ENCODE peak calls at places on chromosomes 12 and 14, in seven cellular contexts. One of them, this sample, is unnamed.

GRCh38 chr12:29796823-29797263 is 13.1 kb upstream of the TMTC1 start:
- DNase-seq in IMR-90: peak; percentile 97
- DNase-seq in kidney: no peak
- DNase-seq in endothelial cell of umbilical vein: peak; percentile 87
- DNase-seq in NT2/D1: no peak
- DNase-seq in Karpas-422: no peak
- DNase-seq in fibroblast of lung: peak; percentile 97
- DNase-seq in this sample: peak; percentile 95

GRCh38 chr14:59265808-59266207 is 77.3 kb downstream of the DAAM1 start:
- DNase-seq in Karpas-422: no peak
- DNase-seq in fibroblast of lung: no peak
- DNase-seq in endothelial cell of umbilical vein: no peak
- DNase-seq in NT2/D1: no peak
- DNase-seq in IMR-90: no peak
- DNase-seq in kidney: no peak
- DNase-seq in this sample: no peak

GRCh38 chr14:29925106-29925722 is 2.4 kb downstream of the PRKD1 start:
- DNase-seq in endothelial cell of umbilical vein: no peak
- DNase-seq in kidney: no peak
- DNase-seq in IMR-90: peak; percentile 80
- DNase-seq in Karpas-422: no peak
- DNase-seq in NT2/D1: no peak
- DNase-seq in fibroblast of lung: peak; percentile 43
- DNase-seq in this sample: peak; percentile 64

GRCh38 chr12:69701821-69702220 is 2.7 kb upstream of the BEST3 start:
- DNase-seq in kidney: no peak
- DNase-seq in Karpas-422: no peak
- DNase-seq in fibroblast of lung: no peak
- DNase-seq in endothelial cell of umbilical vein: no peak
- DNase-seq in NT2/D1: no peak
- DNase-seq in IMR-90: no peak
- DNase-seq in this sample: no peak

GRCh38 chr14:96140964-96141363 is 63.7 kb upstream of the BDKRB2 start:
- DNase-seq in endothelial cell of umbilical vein: no peak
- DNase-seq in Karpas-422: no peak
- DNase-seq in NT2/D1: no peak
- DNase-seq in IMR-90: no peak
- DNase-seq in kidney: no peak
- DNase-seq in fibroblast of lung: no peak
- DNase-seq in this sample: no peak

GRCh38 chr14:34685819-34686428 is 28.5 kb downstream of the CFL2 start:
- DNase-seq in IMR-90: no peak
- DNase-seq in fibroblast of lung: no peak
- DNase-seq in NT2/D1: peak; percentile 57
- DNase-seq in endothelial cell of umbilical vein: peak; percentile 36
- DNase-seq in Karpas-422: no peak
- DNase-seq in kidney: no peak
- DNase-seq in this sample: no peak

GRCh38 chr12:1117970-1118563 is 127.0 kb downstream of the ERC1 start:
- DNase-seq in IMR-90: peak; percentile 79
- DNase-seq in Karpas-422: peak; percentile 92
- DNase-seq in NT2/D1: peak; percentile 92
- DNase-seq in kidney: no peak
- DNase-seq in endothelial cell of umbilical vein: peak; percentile 81
- DNase-seq in fibroblast of lung: peak; percentile 84
- DNase-seq in this sample: peak; percentile 85

GRCh38 chr12:96227365-96228106 is 33.4 kb downstream of the ELK3 start:
- DNase-seq in endothelial cell of umbilical vein: no peak
- DNase-seq in fibroblast of lung: no peak
- DNase-seq in Karpas-422: no peak
- DNase-seq in kidney: no peak
- DNase-seq in IMR-90: no peak
- DNase-seq in NT2/D1: no peak
- DNase-seq in this sample: no peak

GRCh38 chr14:79510659-79511058 is 700.6 kb downstream of the DIO2 start:
- DNase-seq in kidney: no peak
- DNase-seq in NT2/D1: no peak
- DNase-seq in endothelial cell of umbilical vein: no peak
- DNase-seq in IMR-90: peak; percentile 65
- DNase-seq in fibroblast of lung: peak; percentile 20
- DNase-seq in Karpas-422: no peak
- DNase-seq in this sample: peak; percentile 15

GRCh38 chr12:88571543-88571942 is 8.7 kb downstream of the KITLG start:
- DNase-seq in endothelial cell of umbilical vein: no peak
- DNase-seq in IMR-90: no peak
- DNase-seq in Karpas-422: no peak
- DNase-seq in kidney: no peak
- DNase-seq in NT2/D1: no peak
- DNase-seq in fibroblast of lung: no peak
- DNase-seq in this sample: peak; percentile 77

GRCh38 chr12:88570103-88570502 is 10.2 kb downstream of the KITLG start:
- DNase-seq in Karpas-422: no peak
- DNase-seq in endothelial cell of umbilical vein: peak; percentile 42
- DNase-seq in IMR-90: peak; percentile 86
- DNase-seq in fibroblast of lung: peak; percentile 68
- DNase-seq in kidney: no peak
- DNase-seq in NT2/D1: no peak
- DNase-seq in this sample: peak; percentile 43

GRCh38 chr12:88575361-88575959 is 4.8 kb downstream of the KITLG start:
- DNase-seq in endothelial cell of umbilical vein: no peak
- DNase-seq in kidney: no peak
- DNase-seq in NT2/D1: no peak
- DNase-seq in IMR-90: no peak
- DNase-seq in Karpas-422: no peak
- DNase-seq in fibroblast of lung: peak; percentile 47
- DNase-seq in this sample: no peak

GRCh38 chr12:88574278-88574677 is 6.0 kb downstream of the KITLG start:
- DNase-seq in endothelial cell of umbilical vein: no peak
- DNase-seq in kidney: no peak
- DNase-seq in NT2/D1: no peak
- DNase-seq in fibroblast of lung: no peak
- DNase-seq in Karpas-422: no peak
- DNase-seq in IMR-90: peak; percentile 45
- DNase-seq in this sample: no peak

DNA sequence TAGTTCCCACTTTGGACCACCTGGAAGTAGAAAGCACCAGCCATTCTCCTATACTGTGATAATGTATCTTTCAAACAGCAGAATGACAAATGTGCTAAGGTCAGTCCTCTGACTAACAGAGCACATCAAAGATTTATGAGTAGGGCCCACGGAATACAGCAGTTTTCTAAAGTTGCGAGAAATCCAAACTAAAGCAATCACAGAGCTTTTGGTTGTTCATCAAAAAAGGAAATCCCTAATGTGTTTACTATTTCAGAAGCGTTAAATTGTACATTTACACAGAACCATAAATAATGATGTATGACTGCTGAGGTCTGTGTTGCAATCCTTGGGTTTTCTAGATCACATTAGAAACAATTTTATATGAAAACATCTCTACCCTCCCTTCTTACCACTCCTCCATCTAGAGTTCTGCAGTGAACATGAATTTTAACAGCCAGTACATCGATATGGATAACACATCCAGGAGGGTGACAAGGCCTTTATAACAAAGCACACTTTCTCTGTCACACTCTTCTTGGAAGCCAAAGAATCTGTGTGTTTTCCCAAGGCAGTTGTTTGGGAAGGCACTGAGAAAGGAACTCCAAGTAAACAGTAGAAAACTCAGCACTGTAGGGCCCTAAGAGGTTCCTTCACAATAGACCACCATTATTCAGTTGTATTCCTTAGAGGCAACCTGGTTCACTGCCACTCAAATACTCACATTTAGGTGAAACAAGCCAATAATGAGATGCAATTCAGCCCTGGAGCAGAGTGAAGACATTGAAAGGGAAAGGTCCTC is 7.3 kb downstream of the KITLG start:
- DNase-seq in Karpas-422: no peak
- DNase-seq in endothelial cell of umbilical vein: peak; percentile 21
- DNase-seq in NT2/D1: no peak
- DNase-seq in kidney: no peak
- DNase-seq in fibroblast of lung: peak; percentile 56
- DNase-seq in IMR-90: no peak
- DNase-seq in this sample: peak; percentile 47
- H3K4me3 ChIP-seq in Karpas-422: no peak overlapping the region
- H3K4me3 ChIP-seq in endothelial cell of umbilical vein: no peak overlapping the region
- H3K4me3 ChIP-seq in NT2/D1: no peak overlapping the region
- H3K4me3 ChIP-seq in kidney: no peak overlapping the region
- H3K4me3 ChIP-seq in fibroblast of lung: no peak overlapping the region
- H3K4me3 ChIP-seq in IMR-90: no peak overlapping the region
- H3K4me3 ChIP-seq in this sample: peak overlapping the region; percentile 29

DNA sequence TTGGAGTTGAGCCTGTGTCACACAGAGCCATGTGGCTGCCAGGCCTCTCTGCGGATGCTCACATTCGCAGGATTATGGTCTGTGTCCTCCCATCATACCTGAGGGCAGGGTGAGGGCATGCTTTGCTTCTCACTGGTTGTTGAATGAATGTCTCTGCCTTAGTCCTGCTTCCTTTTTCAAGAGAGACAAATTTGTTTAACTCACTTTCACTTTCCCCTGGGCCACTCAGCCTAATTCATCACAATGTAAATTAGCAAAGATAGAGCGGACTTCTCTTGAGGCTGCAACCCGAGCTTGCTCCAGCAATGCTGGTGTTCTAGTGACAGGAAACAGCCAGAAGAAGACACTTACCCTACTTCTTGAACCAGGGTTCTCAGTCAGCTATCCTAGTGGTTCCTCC is 35.5 kb upstream of the PAX9 start:
- DNase-seq in IMR-90: no peak
- DNase-seq in kidney: no peak
- DNase-seq in Karpas-422: peak; percentile 98
- DNase-seq in NT2/D1: no peak
- DNase-seq in fibroblast of lung: no peak
- DNase-seq in endothelial cell of umbilical vein: no peak
- DNase-seq in this sample: no peak
- H3K9ac ChIP-seq in IMR-90: no peak overlapping the region
- H3K9ac ChIP-seq in kidney: no peak overlapping the region
- H3K9ac ChIP-seq in Karpas-422: peak overlapping the region; percentile 64
- H3K9ac ChIP-seq in NT2/D1: no peak overlapping the region
- H3K9ac ChIP-seq in fibroblast of lung: no peak overlapping the region
- H3K9ac ChIP-seq in endothelial cell of umbilical vein: no peak overlapping the region
- H3K9ac ChIP-seq in this sample: no peak overlapping the region

GRCh38 chr12:27191531-27191930 is 52.6 kb upstream of the STK38L start:
- DNase-seq in fibroblast of lung: peak; percentile 19
- DNase-seq in kidney: no peak
- DNase-seq in endothelial cell of umbilical vein: no peak
- DNase-seq in IMR-90: no peak
- DNase-seq in NT2/D1: no peak
- DNase-seq in Karpas-422: no peak
- DNase-seq in this sample: peak; percentile 39

GRCh38 chr12:27193854-27194544 is 50.1 kb upstream of the STK38L start:
- DNase-seq in kidney: no peak
- DNase-seq in fibroblast of lung: peak; percentile 90
- DNase-seq in Karpas-422: no peak
- DNase-seq in IMR-90: peak; percentile 86
- DNase-seq in NT2/D1: no peak
- DNase-seq in endothelial cell of umbilical vein: peak; percentile 22
- DNase-seq in this sample: peak; percentile 68

GRCh38 chr12:27194644-27195043 is 49.4 kb upstream of the STK38L start:
- DNase-seq in NT2/D1: no peak
- DNase-seq in IMR-90: no peak
- DNase-seq in Karpas-422: no peak
- DNase-seq in fibroblast of lung: no peak
- DNase-seq in endothelial cell of umbilical vein: no peak
- DNase-seq in kidney: no peak
- DNase-seq in this sample: no peak

GRCh38 chr12:27192118-27192802 is 51.8 kb upstream of the STK38L start:
- DNase-seq in Karpas-422: no peak
- DNase-seq in endothelial cell of umbilical vein: no peak
- DNase-seq in NT2/D1: no peak
- DNase-seq in fibroblast of lung: no peak
- DNase-seq in IMR-90: no peak
- DNase-seq in kidney: no peak
- DNase-seq in this sample: no peak

GRCh38 chr12:27193106-27193505 is 51.0 kb upstream of the STK38L start:
- DNase-seq in Karpas-422: no peak
- DNase-seq in fibroblast of lung: peak; percentile 96
- DNase-seq in endothelial cell of umbilical vein: no peak
- DNase-seq in NT2/D1: no peak
- DNase-seq in kidney: no peak
- DNase-seq in IMR-90: peak; percentile 94
- DNase-seq in this sample: peak; percentile 63
- H3K4me1 ChIP-seq in Karpas-422: no peaks in the 10 kb centered on the region
- H3K4me1 ChIP-seq in fibroblast of lung: peaks cover 22% of the 10 kb centered on the region
- H3K4me1 ChIP-seq in endothelial cell of umbilical vein: peaks cover 2% of the 10 kb centered on the region
- H3K4me1 ChIP-seq in NT2/D1: no peaks in the 10 kb centered on the region
- H3K4me1 ChIP-seq in kidney: peaks cover 7% of the 10 kb centered on the region
- H3K4me1 ChIP-seq in IMR-90: peaks cover 37% of the 10 kb centered on the region
- H3K4me1 ChIP-seq in this sample: peaks cover 59% of the 10 kb centered on the region

DNA sequence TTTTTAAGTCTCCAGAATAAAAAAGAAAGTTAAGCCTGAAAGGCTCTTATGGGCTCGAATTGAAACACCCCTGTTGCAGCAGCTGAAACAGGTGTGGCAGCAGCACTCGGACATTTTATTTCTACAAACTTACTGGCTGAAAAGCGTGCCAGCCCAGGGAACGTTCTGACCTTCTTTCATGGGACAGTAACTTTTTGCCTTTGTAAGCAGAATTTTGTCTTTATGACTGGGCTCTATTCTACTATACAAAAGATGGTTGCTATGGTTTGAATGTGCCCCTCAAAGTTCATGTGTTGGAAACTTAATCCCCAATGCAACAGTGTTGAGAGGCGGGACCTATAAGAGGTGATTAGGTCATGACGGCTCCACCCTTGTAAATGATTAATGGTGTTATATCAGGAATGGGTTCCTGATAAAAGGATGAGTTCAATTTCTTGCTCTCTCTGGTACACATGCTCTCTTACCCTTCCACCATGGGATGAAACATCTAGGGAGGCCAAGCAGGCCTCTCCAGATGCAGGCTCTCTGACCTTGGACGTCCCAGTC is 52.7 kb downstream of the PELI2 start:
- DNase-seq in fibroblast of lung: no peak
- DNase-seq in kidney: no peak
- DNase-seq in IMR-90: no peak
- DNase-seq in NT2/D1: no peak
- DNase-seq in Karpas-422: no peak
- DNase-seq in endothelial cell of umbilical vein: no peak
- DNase-seq in this sample: no peak
- H3K4me3 ChIP-seq in fibroblast of lung: no peak overlapping the region
- H3K4me3 ChIP-seq in kidney: no peak overlapping the region
- H3K4me3 ChIP-seq in IMR-90: no peak overlapping the region
- H3K4me3 ChIP-seq in NT2/D1: no peak overlapping the region
- H3K4me3 ChIP-seq in Karpas-422: no peak overlapping the region
- H3K4me3 ChIP-seq in endothelial cell of umbilical vein: no peak overlapping the region
- H3K4me3 ChIP-seq in this sample: no peak overlapping the region

This sample was measured in adipocyte.